ENCODE peak calls at places on chromosomes 12 and 14, in six cellular contexts. S is sigmoid colon, G is adrenal gland, K is A549, C is tibial nerve, V is gastrocnemius medialis. J is an unnamed sample.

GRCh38 chr14:99619873-99620834 is 16.1 kb upstream of the CCDC85C start:
- DNase-seq in S (no peak), G (no peak), K (no peak), C (no peak), V (no peak), J (no peak)

GRCh38 chr12:10873374-10873773 is 10.7 kb downstream of the PRH1 start:
- DNase-seq in S (no peak), G (no peak), K (no peak), C (no peak), V (no peak), J (no peak)

GRCh38 chr12:111753144-111753881 is 13.4 kb upstream of the ALDH2 start:
- DNase-seq in S (peak), G (peak), K (peak), C (peak), V (no peak), J (peak)

GRCh38 chr12:121590476-121591143 is 9.8 kb upstream of the KDM2B start:
- DNase-seq in S (no peak), G (peak), K (no peak), C (no peak), V (no peak), J (no peak)

GRCh38 chr14:97379091-97379531 is 581.9 kb downstream of the VRK1 start:
- DNase-seq in S (no peak), G (no peak), K (no peak), C (no peak), V (no peak), J (peak)

GRCh38 chr12:45423931-45424330 is 208.0 kb downstream of the ANO6 start:
- DNase-seq in S (no peak), G (no peak), K (no peak), C (no peak), V (no peak), J (no peak)

GRCh38 chr12:122097641-122098364 is 19.2 kb downstream of the MLXIP start:
- DNase-seq in S (peak), G (peak), K (peak), C (no peak), V (no peak), J (peak)

GRCh38 chr12:104219908-104220404 is 4.4 kb downstream of the TXNRD1 start:
- DNase-seq in S (no peak), G (peak), K (peak), C (no peak), V (no peak), J (peak)

GRCh38 chr14:59632381-59632780 is 55.8 kb upstream of the CCDC175 start:
- DNase-seq in S (no peak), G (no peak), K (peak), C (peak), V (no peak), J (peak)

GRCh38 chr12:82682326-82682725 is 4.4 kb upstream of the TMTC2 start:
- DNase-seq in S (no peak), G (no peak), K (peak), C (no peak), V (no peak), J (no peak)

GRCh38 chr14:85731198-85731597 is 201.3 kb downstream of the FLRT2 start:
- DNase-seq in S (no peak), G (peak), K (no peak), C (peak), V (no peak), J (no peak)

GRCh38 chr14:105473677-105474477 is 744 bp upstream of the CRIP2 start:
- DNase-seq in S (peak), G (peak), K (peak), C (peak), V (no peak), J (peak)

GRCh38 chr12:80925237-80925636 is 12.5 kb downstream of the LIN7A start:
- DNase-seq in S (no peak), G (no peak), K (no peak), C (no peak), V (no peak), J (no peak)

GRCh38 chr12:79262938-79263337 is 398.4 kb downstream of the SYT1 start:
- DNase-seq in S (no peak), G (no peak), K (no peak), C (no peak), V (no peak), J (no peak)

GRCh38 chr14:69076341-69076740 is 76.6 kb downstream of the DCAF5 start:
- DNase-seq in S (no peak), G (no peak), K (no peak), C (no peak), V (no peak), J (no peak)

GRCh38 chr12:71787574-71787973 is 32.9 kb downstream of the RAB21 start:
- DNase-seq in S (no peak), G (no peak), K (no peak), C (no peak), V (no peak), J (no peak)

GRCh38 chr12:6936642-6937480 is 6.8 kb upstream of the RNU7-1 start:
- DNase-seq in S (no peak), G (peak), K (no peak), C (no peak), V (no peak), J (no peak)

GRCh38 chr12:6936378-6936638 is 7.3 kb upstream of the RNU7-1 start:
- DNase-seq in S (no peak), G (no peak), K (no peak), C (no peak), V (no peak), J (no peak)

GRCh38 chr12:6938353-6939186 is 5.0 kb upstream of the RNU7-1 start:
- DNase-seq in S (no peak), G (peak), K (no peak), C (no peak), V (no peak), J (no peak)

GRCh38 chr12:6939187-6939540 is 4.5 kb upstream of the RNU7-1 start:
- DNase-seq in S (no peak), G (no peak), K (no peak), C (no peak), V (no peak), J (no peak)

DNA sequence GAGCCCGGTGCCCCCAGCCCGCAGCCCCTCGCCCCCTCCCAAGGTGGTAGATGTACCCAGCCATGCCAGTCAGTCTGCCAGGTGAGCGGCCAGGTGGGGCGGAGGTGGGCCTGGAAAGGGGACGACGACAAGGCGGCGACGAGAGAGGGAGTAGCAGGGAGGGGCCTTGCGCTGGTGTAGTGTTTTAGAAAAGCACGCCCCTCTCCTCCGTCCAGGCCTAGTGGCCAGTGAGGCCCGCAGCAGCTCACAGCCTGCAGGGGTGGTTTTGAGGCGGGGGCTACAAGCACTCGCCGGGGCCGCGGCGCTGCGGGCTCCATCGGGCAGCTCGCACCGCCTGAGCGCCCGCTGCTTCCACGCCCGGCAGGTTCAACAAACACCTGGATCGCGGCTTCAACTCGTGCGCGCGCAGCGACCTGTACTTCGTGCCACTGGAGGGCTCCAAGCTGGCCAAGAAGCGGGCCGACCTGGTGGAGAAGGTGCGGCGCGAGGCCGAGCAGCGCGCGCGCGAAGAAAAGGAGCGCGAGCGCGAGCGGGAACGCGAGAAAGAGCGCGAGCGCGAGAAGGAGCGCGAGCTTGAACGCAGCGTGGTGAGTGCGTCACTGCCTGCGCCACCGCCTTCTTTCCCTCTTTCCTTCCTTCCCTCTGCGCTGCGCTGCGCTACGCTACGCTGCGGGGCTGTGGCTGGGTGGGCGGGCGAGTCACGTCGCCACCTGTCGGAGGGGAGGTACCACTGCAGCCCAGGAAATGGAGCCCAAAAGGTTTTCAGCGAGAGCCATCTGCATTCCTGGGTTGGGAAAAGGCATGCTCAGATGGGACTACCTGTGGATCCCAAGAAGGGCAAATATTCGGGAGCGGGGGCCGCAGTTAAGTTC is 5.9 kb upstream of the RNU7-1 start:
- DNase-seq in S (peak), G (peak), K (peak), C (peak), V (peak), J (peak)
- TF ChIP-seq POLR2A in S (peak), G (no peak), K (peak), C (peak), V (peak), J (peak)

GRCh38 chr14:91835197-91835919 is 32.0 kb downstream of the TC2N start:
- DNase-seq in S (no peak), G (no peak), K (no peak), C (no peak), V (no peak), J (peak)

GRCh38 chr14:91834571-91834970 is 32.8 kb downstream of the TC2N start:
- DNase-seq in S (no peak), G (no peak), K (no peak), C (no peak), V (no peak), J (no peak)

GRCh38 chr14:91839754-91840153 is 27.6 kb downstream of the TC2N start:
- DNase-seq in S (no peak), G (no peak), K (no peak), C (no peak), V (no peak), J (no peak)

GRCh38 chr14:91835920-91836843 is 31.2 kb downstream of the TC2N start:
- DNase-seq in S (peak), G (peak), K (peak), C (no peak), V (peak), J (peak)

DNA sequence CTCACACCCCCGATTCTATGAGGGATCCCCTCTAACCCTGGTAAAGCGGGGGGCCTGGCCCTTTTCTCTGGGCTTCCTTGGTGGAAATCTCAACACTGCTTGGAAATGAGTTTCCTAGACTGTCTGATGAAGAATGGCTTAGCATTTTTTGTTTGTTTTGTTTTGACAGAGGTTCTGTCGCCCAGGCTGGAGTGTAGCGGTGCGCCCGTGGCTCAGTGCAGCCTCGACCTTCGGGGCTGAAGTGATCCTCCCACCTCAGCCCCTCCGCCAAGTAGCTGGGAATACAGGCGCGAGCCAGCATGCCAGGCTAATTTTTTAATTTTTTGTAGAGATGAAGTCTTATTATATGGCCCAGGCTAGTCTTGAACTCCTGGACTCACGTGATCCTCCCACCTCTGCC is 30.3 kb downstream of the TC2N start:
- DNase-seq in S (no peak), G (no peak), K (no peak), C (no peak), V (no peak), J (no peak)
- H3K4me3 ChIP-seq in S (peak), G (peak), K (peak), C (peak), V (peak), J (no peak)

GRCh38 chr12:124039276-124039675 is 66.3 kb downstream of the ZNF664 start:
- DNase-seq in S (no peak), G (no peak), K (no peak), C (no peak), V (no peak), J (no peak)
- H3K27ac ChIP-seq in S (no peak), G (no peak), K (no peak), C (no peak), V (no peak), J (no peak)

DNA sequence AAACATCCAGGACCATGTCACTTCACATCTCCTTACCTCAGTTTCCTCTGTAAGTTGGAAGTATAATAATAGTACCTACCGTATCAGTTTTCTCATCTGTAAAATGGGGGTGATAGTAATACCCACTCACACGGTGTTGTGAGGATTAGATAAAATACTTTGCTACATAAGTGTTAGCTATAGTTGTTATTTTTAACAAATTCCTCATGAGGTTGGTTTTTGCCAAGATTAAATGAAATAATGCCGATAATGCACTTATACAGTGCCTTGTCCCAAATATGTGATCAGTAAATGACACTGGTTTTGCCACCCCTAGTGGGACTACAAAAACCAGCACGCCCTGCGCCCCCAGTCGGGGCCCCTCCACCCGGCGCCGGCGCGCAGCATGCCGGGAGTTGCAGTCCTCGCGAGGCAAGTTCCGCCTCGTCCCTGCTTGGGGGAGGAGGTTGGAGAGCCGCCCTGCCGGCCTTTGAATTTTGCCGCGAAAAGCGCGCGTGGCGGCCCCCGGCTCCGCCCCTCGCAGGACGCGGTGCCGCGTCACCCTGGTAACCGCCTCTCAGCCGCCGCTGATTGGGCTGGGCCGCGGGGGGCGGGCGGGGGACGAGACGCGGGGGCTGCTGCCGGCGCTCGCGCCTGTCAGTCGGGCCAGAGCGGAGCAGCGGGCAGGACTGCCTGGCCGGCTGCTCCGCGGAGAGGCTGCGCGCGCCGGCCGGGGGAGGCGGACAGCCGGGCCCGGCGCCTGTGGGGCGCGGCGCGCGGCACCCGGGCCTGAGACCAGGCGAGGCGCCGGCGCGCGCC is at the start of gene FAM222A:
- DNase-seq in S (peak), G (peak), K (peak), C (peak), V (peak), J (peak)
- TF ChIP-seq POLR2A in S (no peak), G (peak), K (peak), C (peak), V (peak), J (no peak)

GRCh38 chr14:94773682-94774211 is 3.8 kb upstream of the GSC start:
- DNase-seq in S (no peak), G (no peak), K (no peak), C (no peak), V (no peak), J (no peak)
- H3K4me3 ChIP-seq in S (no peak), G (no peak), K (no peak), C (no peak), V (no peak), J (no peak)

GRCh38 chr12:124037341-124037740 is 64.3 kb downstream of the ZNF664 start:
- DNase-seq in S (no peak), G (no peak), K (no peak), C (no peak), V (no peak), J (no peak)
- H3K27ac ChIP-seq in S (no peak), G (no peak), K (no peak), C (peak), V (no peak), J (no peak)